ENCODE peak calls at places on chromosome 1, in eight cellular contexts. D is NCI-H1417; Q is HCT116; E is head of caudate nucleus; V is HEK293T; A is activated T-helper 9 cell treated with anti-CD3 and anti-CD28 coated beads, Interleukin-2, amount 50 U/mL, for 16 hours; B is NCI-H510A; F is ACHN. M is an unnamed sample.

GRCh38 chr1:185478878-185479277 is 161.8 kb upstream of the IVNS1ABP start:
- DNase-seq in D (no peak), Q (no peak), E (no peak), V (no peak), A (no peak), B (no peak), F (no peak), M (no peak)

GRCh38 chr1:48807599-48808260 is 31.0 kb upstream of the BEND5 start:
- DNase-seq in D (no peak), Q (no peak), E (no peak), V (no peak), A (no peak), B (no peak), F (no peak), M (no peak)

GRCh38 chr1:109152196-109152595 is 38.3 kb downstream of the ELAPOR1 start:
- DNase-seq in D (no peak), Q (no peak), E (no peak), V (no peak), A (no peak), B (no peak), F (no peak), M (no peak)

GRCh38 chr1:24858277-24858676 is 71.8 kb downstream of the RUNX3 start:
- DNase-seq in D (no peak), Q (no peak), E (no peak), V (no peak), A (no peak), B (no peak), F (no peak), M (no peak)

GRCh38 chr1:242189591-242189990 is 190.7 kb upstream of the MAP1LC3C start:
- DNase-seq in D (no peak), Q (no peak), E (no peak), V (no peak), A (no peak), B (no peak), F (no peak), M (no peak)

GRCh38 chr1:220281159-220281574 is 8.9 kb upstream of the RAB3GAP2 start:
- DNase-seq in D (no peak), Q (peak; percentile 24), E (no peak), V (peak; percentile 21), A (no peak), B (no peak), F (peak; percentile 27), M (peak; percentile 36)

GRCh38 chr1:175154595-175155472 is 37.7 kb downstream of the KIAA0040 start:
- DNase-seq in D (peak; percentile 86), Q (peak; percentile 56), E (peak; percentile 79), V (peak; percentile 71), A (peak; percentile 61), B (no peak), F (peak; percentile 54), M (peak; percentile 83)

GRCh38 chr1:222523852-222524251 is 24.1 kb downstream of the HHIPL2 start:
- DNase-seq in D (no peak), Q (no peak), E (no peak), V (no peak), A (no peak), B (no peak), F (no peak), M (peak; percentile 16)

GRCh38 chr1:204323887-204324286 is 35.8 kb downstream of the PLEKHA6 start:
- DNase-seq in D (no peak), Q (no peak), E (no peak), V (no peak), A (no peak), B (no peak), F (peak; percentile 65), M (no peak)

GRCh38 chr1:93219443-93219842 is 38.9 kb downstream of the CCDC18 start:
- DNase-seq in D (no peak), Q (no peak), E (no peak), V (no peak), A (no peak), B (no peak), F (peak; percentile 33), M (peak; percentile 43)

GRCh38 chr1:40495315-40495903 is 13.2 kb upstream of the EXO5 start:
- DNase-seq in D (no peak), Q (no peak), E (no peak), V (no peak), A (no peak), B (no peak), F (no peak), M (no peak)

M was measured in RPMI8226.